ENCODE peak calls at places on chromosome 6, in five cellular contexts. V is lower lobe of right lung, W is left lung, R is tibial artery, P is ascending aorta. D is an unnamed sample.
A peak's percentile ranks its signal among the peaks of the same experiment; 100 is the strongest.

GRCh38 chr6:44715925-44716324 is 328.4 kb downstream of the CDC5L start:
- DNase-seq in W (no peak), R (no peak), V (no peak), P (peak; percentile 40), D (no peak)

GRCh38 chr6:112640895-112641294 is 293.8 kb downstream of the RFPL4B start:
- DNase-seq in V (no peak), R (no peak), P (no peak), W (no peak), D (no peak)

GRCh38 chr6:25013249-25013648 is 77.5 kb upstream of the RIPOR2 start:
- DNase-seq in P (no peak), W (no peak), V (no peak), R (no peak), D (no peak)

GRCh38 chr6:121520337-121521163 is 85.1 kb downstream of the GJA1 start:
- DNase-seq in P (peak; percentile 73), V (no peak), R (no peak), W (no peak), D (no peak)

GRCh38 chr6:73134588-73134987 is 90.7 kb downstream of the KHDC1L start:
- DNase-seq in V (no peak), W (no peak), R (no peak), P (no peak), D (peak; percentile 51)

GRCh38 chr6:129507059-129507807 is 202.7 kb downstream of the ARHGAP18 start:
- DNase-seq in W (no peak), R (no peak), V (no peak), P (no peak), D (no peak)

GRCh38 chr6:68650142-68650541 is 15.1 kb downstream of the ADGRB3 start:
- DNase-seq in V (no peak), W (no peak), P (no peak), R (no peak), D (no peak)

GRCh38 chr6:156395276-156395675 is 381.9 kb upstream of the ARID1B start:
- DNase-seq in P (no peak), R (no peak), W (no peak), V (no peak), D (peak; percentile 36)

GRCh38 chr6:137363805-137364138 is 130.4 kb downstream of the OLIG3 start:
- DNase-seq in W (no peak), P (no peak), R (no peak), V (no peak), D (no peak)

DNA sequence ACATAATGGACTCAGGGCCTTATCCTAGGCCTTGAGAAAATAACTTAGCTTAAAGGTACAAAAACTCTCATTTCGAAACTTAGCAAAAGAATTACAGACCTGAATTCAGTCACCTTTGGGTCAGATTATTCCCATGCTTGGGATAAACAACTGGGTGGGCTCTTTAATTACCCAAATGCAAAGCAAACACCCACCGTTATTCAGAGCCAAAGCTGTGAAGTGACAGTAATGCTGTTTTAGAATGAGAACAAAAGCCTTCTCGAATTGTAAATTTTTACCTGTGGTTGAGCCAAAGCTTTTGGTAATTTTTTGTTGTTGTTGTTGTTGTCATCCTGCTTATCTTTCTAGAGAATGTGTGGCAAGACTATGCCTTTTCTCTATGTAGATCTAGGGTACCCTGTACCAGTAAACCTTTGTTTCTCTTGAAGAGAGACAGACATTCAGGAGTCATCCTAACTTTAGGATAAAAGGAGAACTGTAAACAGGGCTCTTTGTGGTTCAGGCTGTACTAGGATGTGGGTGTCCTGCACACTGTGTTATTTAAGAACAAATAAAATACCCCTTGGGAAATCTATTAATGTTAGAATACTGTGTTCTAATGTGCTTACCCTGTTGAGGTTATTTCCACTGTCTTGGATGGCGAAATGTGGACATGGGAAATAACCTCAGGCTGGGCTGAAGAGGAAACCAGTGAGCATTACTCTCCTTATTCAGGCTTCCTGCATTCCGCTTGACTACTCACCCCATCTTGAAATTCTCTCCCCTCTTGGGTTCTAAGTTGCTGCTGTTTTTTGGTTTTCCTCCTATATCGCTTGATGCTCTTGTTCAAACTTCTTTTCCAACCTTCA is 480.7 kb downstream of the CD83 start:
- DNase-seq in R (no peak), P (no peak), V (no peak), W (no peak), D (no peak)
- H3K4me3 ChIP-seq in R (no peak overlapping the region), P (no peak overlapping the region), V (no peak overlapping the region), W (no peak overlapping the region), D (no peak overlapping the region)

DNA sequence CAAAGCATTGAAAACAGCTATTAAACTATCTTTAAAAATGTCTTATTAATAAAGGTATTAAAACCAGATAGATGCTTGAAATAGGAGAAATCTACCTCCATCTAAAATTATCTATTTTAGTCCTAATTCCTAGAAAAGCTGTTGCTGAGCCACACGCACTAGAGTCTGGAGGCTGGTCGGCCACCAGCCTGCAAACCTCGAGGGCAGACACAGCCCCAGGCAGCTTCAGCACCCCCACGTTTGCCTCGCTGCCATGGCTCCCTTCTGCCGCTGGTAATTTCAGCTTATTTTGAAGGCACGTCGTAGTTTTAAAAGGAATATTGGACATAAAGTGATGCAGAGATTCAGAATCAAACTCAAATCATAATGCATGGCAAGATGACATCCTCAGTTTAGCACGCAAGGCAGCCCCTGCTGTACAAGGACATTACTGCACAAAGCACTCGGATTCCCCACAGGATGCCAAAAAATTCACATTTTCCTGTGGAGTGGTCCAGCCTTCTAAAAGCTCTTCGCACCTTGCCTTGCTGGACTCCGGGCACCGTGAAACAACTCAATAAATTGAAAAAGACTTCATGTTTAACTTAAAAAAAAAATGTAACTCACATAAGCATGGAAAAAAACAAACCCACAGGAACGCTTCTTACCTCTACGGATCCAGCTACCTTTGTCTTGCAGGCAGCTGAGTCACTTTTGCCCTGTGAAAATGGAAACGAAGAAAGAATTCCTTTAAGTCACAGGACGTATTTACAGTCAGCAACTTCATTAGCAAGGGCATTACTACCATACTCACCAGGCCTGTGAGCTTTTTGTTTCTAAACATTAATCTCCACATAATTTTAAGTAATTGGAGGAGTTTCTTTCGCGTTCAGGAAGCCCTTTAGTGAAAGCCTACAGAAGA is 143.4 kb upstream of the RPS6KA2 start:
- DNase-seq in W (no peak), P (no peak), R (no peak), V (no peak), D (no peak)
- TF ChIP-seq CTCF in W (no peak), P (no peak), R (no peak), V (no peak), D (no peak)

GRCh38 chr6:47308223-47308567 is 1.5 kb downstream of the TNFRSF21 start:
- DNase-seq in V (no peak), P (no peak), W (no peak), R (no peak), D (no peak)
- H3K4me3 ChIP-seq in V (peak overlapping the region; percentile 66), P (no peak overlapping the region), W (peak overlapping the region; percentile 58), R (no peak overlapping the region), D (no peak overlapping the region)

DNA sequence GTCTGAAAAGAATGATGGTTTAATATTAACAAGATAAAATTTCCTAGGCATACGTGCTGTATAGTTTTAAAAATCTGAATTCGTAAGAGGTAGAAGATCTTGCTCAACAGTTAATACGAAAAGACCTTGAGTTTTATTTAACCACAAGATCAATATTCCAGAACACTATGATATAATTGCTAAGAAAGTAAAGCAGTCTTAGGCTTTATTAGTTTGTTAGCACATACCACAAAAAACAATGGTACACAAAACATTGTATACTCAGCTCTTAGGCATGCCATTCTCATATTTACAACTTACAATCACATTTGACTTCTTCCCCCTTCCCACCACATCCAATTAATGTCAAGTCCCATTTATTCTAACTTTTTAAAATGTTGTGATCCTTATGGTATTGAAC is 24.4 kb upstream of the STXBP5 start:
- DNase-seq in R (no peak), P (no peak), V (no peak), W (no peak), D (no peak)
- TF ChIP-seq CTCF in R (no peak), P (no peak), V (no peak), W (no peak), D (no peak)

GRCh38 chr6:109452181-109452580 is 3.4 kb downstream of the MICAL1 start:
- DNase-seq in R (no peak), P (no peak), W (no peak), V (no peak), D (no peak)

GRCh38 chr6:109454483-109455160 is 950 bp downstream of the MICAL1 start:
- DNase-seq in P (peak; percentile 85), R (peak; percentile 66), V (peak; percentile 76), W (peak; percentile 84), D (peak; percentile 76)

GRCh38 chr6:109455161-109455501 is 441 bp downstream of the MICAL1 start:
- DNase-seq in V (no peak), W (peak; percentile 46), R (no peak), P (no peak), D (no peak)

GRCh38 chr6:109453156-109453555 is 2.4 kb downstream of the MICAL1 start:
- DNase-seq in W (no peak), P (no peak), R (no peak), V (no peak), D (no peak)

GRCh38 chr6:109453594-109454482 is 1.7 kb downstream of the MICAL1 start:
- DNase-seq in V (no peak), R (peak; percentile 60), P (peak; percentile 63), W (no peak), D (no peak)
- H3K4me3 ChIP-seq in V (peak overlapping the region; percentile 86), R (peak overlapping the region; percentile 79), P (peak overlapping the region; percentile 79), W (peak overlapping the region; percentile 90), D (peak overlapping the region; percentile 93)

DNA sequence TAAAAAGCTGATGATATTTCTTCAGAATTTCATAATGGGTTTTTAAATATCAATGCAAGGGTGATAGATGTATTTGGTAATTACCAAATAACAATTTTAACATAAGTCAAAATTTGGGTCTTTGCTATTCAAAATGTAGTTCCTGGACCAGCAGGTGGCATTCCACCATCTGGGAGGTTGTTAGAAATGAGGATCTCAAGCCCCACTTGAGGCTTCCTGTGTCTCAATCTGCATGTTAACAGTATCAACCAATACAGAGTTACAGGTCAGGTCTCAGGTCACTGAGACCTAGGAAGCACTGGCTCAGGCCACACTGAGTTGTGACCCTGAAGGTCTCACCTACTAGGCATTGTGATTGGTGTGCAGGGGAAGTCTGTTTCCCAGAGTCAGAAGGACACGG is 57.2 kb upstream of the MTRF1L start:
- DNase-seq in R (no peak), P (no peak), V (no peak), W (no peak), D (no peak)
- TF ChIP-seq CTCF in R (no peak), P (no peak), V (no peak), W (no peak), D (peak; percentile 14)

GRCh38 chr6:79335133-79335674 is 100.7 kb upstream of the HMGN3 start:
- DNase-seq in W (no peak), V (no peak), R (no peak), P (no peak), D (peak; percentile 70)
- H3K4me3 ChIP-seq in W (no peak overlapping the region), V (no peak overlapping the region), R (no peak overlapping the region), P (no peak overlapping the region), D (no peak overlapping the region)

GRCh38 chr6:123383718-123384117 is 253.0 kb downstream of the TRDN start:
- DNase-seq in P (no peak), R (no peak), W (no peak), V (no peak), D (no peak)

GRCh38 chr6:123380257-123380656 is 256.5 kb downstream of the TRDN start:
- DNase-seq in R (no peak), W (no peak), P (no peak), V (no peak), D (no peak)
- TF ChIP-seq CTCF in R (no peak), W (no peak), P (peak; percentile 4), V (no peak), D (peak; percentile 30)

D was measured in GM06990.